ENCODE peak calls at places on chromosomes 13 and 19, in six cellular contexts. One of them, this sample, is unnamed.

GRCh38 chr13:59776924-59777690 is 386.6 kb downstream of the DIAPH3 start:
- DNase-seq in tibial nerve: no peak
- DNase-seq in fibroblast of villous mesenchyme: peak
- DNase-seq in body of pancreas: no peak
- DNase-seq in pancreas: no peak
- DNase-seq in fibroblast of pulmonary artery: peak
- DNase-seq in this sample: peak

GRCh38 chr19:3655402-3656072 is 28.9 kb upstream of the CACTIN start:
- DNase-seq in body of pancreas: no peak
- DNase-seq in fibroblast of pulmonary artery: peak
- DNase-seq in fibroblast of villous mesenchyme: peak
- DNase-seq in tibial nerve: no peak
- DNase-seq in pancreas: no peak
- DNase-seq in this sample: peak

GRCh38 chr19:50565984-50566903 is 2.0 kb downstream of the LRRC4B start:
- DNase-seq in pancreas: no peak
- DNase-seq in tibial nerve: no peak
- DNase-seq in body of pancreas: no peak
- DNase-seq in fibroblast of pulmonary artery: no peak
- DNase-seq in fibroblast of villous mesenchyme: no peak
- DNase-seq in this sample: no peak

GRCh38 chr19:45542234-45542668 is 35.0 kb downstream of the VASP start:
- DNase-seq in body of pancreas: no peak
- DNase-seq in fibroblast of villous mesenchyme: no peak
- DNase-seq in fibroblast of pulmonary artery: no peak
- DNase-seq in tibial nerve: no peak
- DNase-seq in pancreas: no peak
- DNase-seq in this sample: no peak

GRCh38 chr13:77218274-77218673 is 108.6 kb downstream of the MYCBP2 start:
- DNase-seq in fibroblast of villous mesenchyme: no peak
- DNase-seq in tibial nerve: no peak
- DNase-seq in fibroblast of pulmonary artery: no peak
- DNase-seq in pancreas: no peak
- DNase-seq in body of pancreas: no peak
- DNase-seq in this sample: no peak

GRCh38 chr13:98509271-98510155 is 67.4 kb downstream of the STK24 start:
- DNase-seq in body of pancreas: peak
- DNase-seq in tibial nerve: no peak
- DNase-seq in fibroblast of villous mesenchyme: peak
- DNase-seq in pancreas: no peak
- DNase-seq in fibroblast of pulmonary artery: peak
- DNase-seq in this sample: peak

GRCh38 chr13:40116008-40116407 is 460.5 kb downstream of the COG6 start:
- DNase-seq in body of pancreas: peak
- DNase-seq in fibroblast of pulmonary artery: peak
- DNase-seq in pancreas: peak
- DNase-seq in fibroblast of villous mesenchyme: peak
- DNase-seq in tibial nerve: no peak
- DNase-seq in this sample: peak

GRCh38 chr13:36673838-36674326 is at the start of gene SERTM1:
- DNase-seq in body of pancreas: no peak
- DNase-seq in fibroblast of pulmonary artery: peak
- DNase-seq in tibial nerve: no peak
- DNase-seq in pancreas: no peak
- DNase-seq in fibroblast of villous mesenchyme: peak
- DNase-seq in this sample: no peak

GRCh38 chr19:33413426-33413725 is 39.9 kb downstream of the CEBPG start:
- DNase-seq in pancreas: no peak
- DNase-seq in body of pancreas: no peak
- DNase-seq in fibroblast of pulmonary artery: no peak
- DNase-seq in fibroblast of villous mesenchyme: no peak
- DNase-seq in tibial nerve: no peak
- DNase-seq in this sample: no peak

GRCh38 chr13:97018029-97018819 is 23.9 kb upstream of the OXGR1 start:
- DNase-seq in fibroblast of pulmonary artery: peak
- DNase-seq in pancreas: peak
- DNase-seq in fibroblast of villous mesenchyme: peak
- DNase-seq in tibial nerve: no peak
- DNase-seq in body of pancreas: peak
- DNase-seq in this sample: peak

GRCh38 chr19:51681286-51681956 is 11.7 kb upstream of the SPACA6 start:
- DNase-seq in fibroblast of villous mesenchyme: peak
- DNase-seq in fibroblast of pulmonary artery: no peak
- DNase-seq in tibial nerve: no peak
- DNase-seq in body of pancreas: no peak
- DNase-seq in pancreas: no peak
- DNase-seq in this sample: peak

GRCh38 chr19:18284710-18285430 is 3.4 kb upstream of the JUND start:
- DNase-seq in tibial nerve: no peak
- DNase-seq in body of pancreas: no peak
- DNase-seq in fibroblast of pulmonary artery: no peak
- DNase-seq in pancreas: no peak
- DNase-seq in fibroblast of villous mesenchyme: no peak
- DNase-seq in this sample: peak

GRCh38 chr19:19321143-19321577 is 531 bp downstream of the MAU2 start:
- DNase-seq in fibroblast of villous mesenchyme: peak
- DNase-seq in pancreas: no peak
- DNase-seq in fibroblast of pulmonary artery: no peak
- DNase-seq in body of pancreas: no peak
- DNase-seq in tibial nerve: no peak
- DNase-seq in this sample: no peak

GRCh38 chr19:19316082-19316481 is 4.2 kb downstream of the SUGP1 start:
- DNase-seq in pancreas: no peak
- DNase-seq in fibroblast of villous mesenchyme: no peak
- DNase-seq in body of pancreas: no peak
- DNase-seq in tibial nerve: no peak
- DNase-seq in fibroblast of pulmonary artery: no peak
- DNase-seq in this sample: no peak

GRCh38 chr19:19319725-19320361 is 466 bp downstream of the SUGP1 start:
- DNase-seq in body of pancreas: no peak
- DNase-seq in pancreas: peak
- DNase-seq in fibroblast of villous mesenchyme: no peak
- DNase-seq in tibial nerve: no peak
- DNase-seq in fibroblast of pulmonary artery: no peak
- DNase-seq in this sample: no peak

GRCh38 chr19:19324059-19324755 is 3.6 kb downstream of the MAU2 start:
- DNase-seq in pancreas: no peak
- DNase-seq in tibial nerve: no peak
- DNase-seq in body of pancreas: no peak
- DNase-seq in fibroblast of pulmonary artery: no peak
- DNase-seq in fibroblast of villous mesenchyme: no peak
- DNase-seq in this sample: no peak

DNA sequence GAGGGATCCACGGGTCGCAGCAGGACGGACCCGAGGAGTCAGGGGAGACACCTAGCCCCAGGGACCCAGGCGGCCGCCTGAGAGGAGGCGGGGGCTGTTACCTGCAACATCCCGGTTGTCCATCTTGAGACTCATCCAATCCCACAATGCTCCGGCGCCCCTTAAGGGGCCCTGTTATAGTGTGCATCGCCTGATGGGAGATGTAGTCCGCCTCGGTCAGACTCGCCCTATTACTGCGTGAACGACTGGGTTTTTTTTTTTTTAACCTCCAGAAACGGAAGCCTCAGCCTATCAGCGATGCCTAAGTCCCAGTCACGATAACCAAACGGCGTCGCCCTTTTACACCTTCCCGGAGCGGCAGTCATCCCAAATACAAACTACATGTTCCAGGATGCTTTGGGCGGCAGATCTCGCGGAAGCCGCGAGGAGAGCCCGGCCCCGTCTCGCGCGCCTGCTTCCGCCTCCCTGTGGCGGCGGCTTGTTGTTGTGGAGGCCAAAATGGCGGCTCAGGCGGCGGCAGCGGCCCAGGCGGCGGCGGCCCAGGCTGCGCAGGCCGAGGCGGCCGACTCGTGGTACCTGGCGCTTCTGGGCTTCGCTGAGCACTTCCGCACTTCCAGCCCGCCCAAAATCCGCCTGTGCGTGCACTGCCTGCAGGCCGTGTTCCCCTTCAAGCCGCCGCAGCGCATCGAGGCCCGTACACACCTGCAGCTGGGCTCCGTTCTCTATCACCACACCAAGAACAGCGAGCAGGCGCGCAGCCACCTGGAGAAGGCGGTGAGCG is at the start of the genes MAU2 and SUGP1:
- DNase-seq in body of pancreas: peak
- DNase-seq in tibial nerve: peak
- DNase-seq in pancreas: peak
- DNase-seq in fibroblast of pulmonary artery: peak
- DNase-seq in fibroblast of villous mesenchyme: peak
- DNase-seq in this sample: peak
- TF ChIP-seq CTCF in body of pancreas: peak
- TF ChIP-seq CTCF in tibial nerve: peak
- TF ChIP-seq CTCF in pancreas: no peak
- TF ChIP-seq CTCF in fibroblast of pulmonary artery: peak
- TF ChIP-seq CTCF in fibroblast of villous mesenchyme: peak
- TF ChIP-seq CTCF in this sample: peak

DNA sequence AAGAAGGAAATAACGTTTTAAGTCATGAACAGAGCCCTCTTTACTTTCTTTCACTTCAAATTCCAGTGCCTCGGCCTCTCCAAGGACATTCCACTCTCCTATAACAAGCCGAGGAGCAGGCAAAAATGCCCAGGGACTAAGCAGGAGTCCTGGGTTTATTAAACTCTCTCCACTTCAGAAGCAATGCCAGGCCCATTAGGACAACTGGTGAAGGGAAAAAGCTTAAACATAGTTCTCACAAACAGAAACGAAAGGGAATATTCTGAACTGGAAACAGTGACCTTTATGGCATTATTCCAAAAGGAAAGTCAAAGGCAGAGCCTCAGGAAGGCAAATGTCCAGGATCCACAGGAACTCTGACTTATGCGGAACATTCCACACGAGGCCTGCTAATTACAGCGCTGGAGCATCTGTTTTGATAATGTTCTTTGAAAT is 30.9 kb upstream of the MED4 start:
- DNase-seq in tibial nerve: no peak
- DNase-seq in fibroblast of villous mesenchyme: peak
- DNase-seq in body of pancreas: peak
- DNase-seq in pancreas: no peak
- DNase-seq in fibroblast of pulmonary artery: peak
- DNase-seq in this sample: peak
- H3K4me3 ChIP-seq in tibial nerve: no peak
- H3K4me3 ChIP-seq in fibroblast of villous mesenchyme: no peak
- H3K4me3 ChIP-seq in body of pancreas: no peak
- H3K4me3 ChIP-seq in pancreas: no peak
- H3K4me3 ChIP-seq in fibroblast of pulmonary artery: no peak
- H3K4me3 ChIP-seq in this sample: no peak

GRCh38 chr19:13240312-13241022 is 90.3 kb downstream of the IER2 start:
- DNase-seq in fibroblast of pulmonary artery: no peak
- DNase-seq in pancreas: no peak
- DNase-seq in body of pancreas: no peak
- DNase-seq in fibroblast of villous mesenchyme: no peak
- DNase-seq in tibial nerve: no peak
- DNase-seq in this sample: no peak

GRCh38 chr19:13243971-13244370 is 93.8 kb downstream of the IER2 start:
- DNase-seq in tibial nerve: no peak
- DNase-seq in body of pancreas: no peak
- DNase-seq in fibroblast of villous mesenchyme: no peak
- DNase-seq in fibroblast of pulmonary artery: peak
- DNase-seq in pancreas: no peak
- DNase-seq in this sample: no peak

GRCh38 chr19:13238891-13239534 is 88.8 kb downstream of the IER2 start:
- DNase-seq in fibroblast of pulmonary artery: no peak
- DNase-seq in fibroblast of villous mesenchyme: no peak
- DNase-seq in pancreas: no peak
- DNase-seq in body of pancreas: no peak
- DNase-seq in tibial nerve: no peak
- DNase-seq in this sample: no peak

GRCh38 chr19:13244920-13245319 is 94.7 kb downstream of the IER2 start:
- DNase-seq in fibroblast of pulmonary artery: no peak
- DNase-seq in fibroblast of villous mesenchyme: no peak
- DNase-seq in pancreas: no peak
- DNase-seq in body of pancreas: no peak
- DNase-seq in tibial nerve: no peak
- DNase-seq in this sample: no peak

GRCh38 chr19:13241321-13242104 is 91.3 kb downstream of the IER2 start:
- DNase-seq in pancreas: no peak
- DNase-seq in body of pancreas: no peak
- DNase-seq in tibial nerve: no peak
- DNase-seq in fibroblast of pulmonary artery: no peak
- DNase-seq in fibroblast of villous mesenchyme: no peak
- DNase-seq in this sample: no peak
- TF ChIP-seq CTCF in pancreas: no peak
- TF ChIP-seq CTCF in body of pancreas: no peak
- TF ChIP-seq CTCF in tibial nerve: no peak
- TF ChIP-seq CTCF in fibroblast of pulmonary artery: no peak
- TF ChIP-seq CTCF in fibroblast of villous mesenchyme: no peak
- TF ChIP-seq CTCF in this sample: no peak

GRCh38 chr19:54341295-54341694 is 2.3 kb upstream of the LILRA4 start:
- DNase-seq in tibial nerve: no peak
- DNase-seq in body of pancreas: no peak
- DNase-seq in pancreas: no peak
- DNase-seq in fibroblast of pulmonary artery: no peak
- DNase-seq in fibroblast of villous mesenchyme: no peak
- DNase-seq in this sample: no peak
- H3K4me3 ChIP-seq in tibial nerve: no peak
- H3K4me3 ChIP-seq in body of pancreas: no peak
- H3K4me3 ChIP-seq in pancreas: no peak
- H3K4me3 ChIP-seq in fibroblast of pulmonary artery: no peak
- H3K4me3 ChIP-seq in fibroblast of villous mesenchyme: no peak
- H3K4me3 ChIP-seq in this sample: no peak

DNA sequence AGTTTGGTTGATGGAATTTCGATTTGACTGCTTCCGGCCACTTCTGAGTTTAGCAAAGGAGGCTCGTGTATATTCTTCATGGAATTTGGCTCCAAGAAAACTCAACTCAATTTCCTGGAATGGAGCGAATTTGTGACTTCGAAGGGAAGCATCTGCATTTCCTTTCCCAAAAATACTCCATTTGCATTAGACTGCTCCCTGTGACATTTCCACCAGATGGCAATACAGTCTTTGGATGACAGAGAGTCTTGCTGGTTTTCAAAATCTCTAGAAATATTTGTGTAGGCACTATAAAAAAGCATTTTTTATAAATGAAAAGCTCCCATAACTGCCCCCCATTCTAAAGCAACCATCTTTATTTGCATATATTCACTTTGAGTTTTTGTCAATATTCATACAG is 4.1 kb downstream of the C1QTNF9 start:
- DNase-seq in pancreas: no peak
- DNase-seq in tibial nerve: no peak
- DNase-seq in fibroblast of pulmonary artery: peak
- DNase-seq in body of pancreas: no peak
- DNase-seq in fibroblast of villous mesenchyme: no peak
- DNase-seq in this sample: peak
- TF ChIP-seq CTCF in pancreas: no peak
- TF ChIP-seq CTCF in tibial nerve: no peak
- TF ChIP-seq CTCF in fibroblast of pulmonary artery: peak
- TF ChIP-seq CTCF in body of pancreas: peak
- TF ChIP-seq CTCF in fibroblast of villous mesenchyme: peak
- TF ChIP-seq CTCF in this sample: peak

This sample was measured in foreskin fibroblast.